ENCODE peak calls at places on chromosomes 1 and 21, in eight cellular contexts. One of them, this sample, is unnamed.

GRCh38 chr1:162011337-162012012 is 12.2 kb downstream of the OLFML2B start:
- DNase-seq in WTC11: no peak
- DNase-seq in lower leg skin: no peak
- DNase-seq in left ventricle myocardium inferior: peak
- DNase-seq in sigmoid colon: peak
- DNase-seq in epithelial cell of esophagus: no peak
- DNase-seq in IMR-90: no peak
- DNase-seq in ovary: no peak
- DNase-seq in this sample: no peak

GRCh38 chr1:215923129-215923824 is 356.2 kb downstream of the KCTD3 start:
- DNase-seq in WTC11: no peak
- DNase-seq in lower leg skin: no peak
- DNase-seq in left ventricle myocardium inferior: no peak
- DNase-seq in sigmoid colon: no peak
- DNase-seq in epithelial cell of esophagus: peak
- DNase-seq in IMR-90: peak
- DNase-seq in ovary: no peak
- DNase-seq in this sample: no peak

GRCh38 chr1:22551591-22552370 is 11.5 kb upstream of the EPHA8 start:
- DNase-seq in WTC11: no peak
- DNase-seq in lower leg skin: no peak
- DNase-seq in left ventricle myocardium inferior: no peak
- DNase-seq in sigmoid colon: no peak
- DNase-seq in epithelial cell of esophagus: no peak
- DNase-seq in IMR-90: no peak
- DNase-seq in ovary: no peak
- DNase-seq in this sample: no peak

GRCh38 chr1:241738710-241739109 is 86.6 kb downstream of the WDR64 start:
- DNase-seq in WTC11: no peak
- DNase-seq in lower leg skin: no peak
- DNase-seq in left ventricle myocardium inferior: no peak
- DNase-seq in sigmoid colon: no peak
- DNase-seq in epithelial cell of esophagus: no peak
- DNase-seq in IMR-90: no peak
- DNase-seq in ovary: no peak
- DNase-seq in this sample: no peak

GRCh38 chr1:176843352-176844297 is 320.9 kb downstream of the ASTN1 start:
- DNase-seq in WTC11: peak
- DNase-seq in lower leg skin: no peak
- DNase-seq in left ventricle myocardium inferior: no peak
- DNase-seq in sigmoid colon: no peak
- DNase-seq in epithelial cell of esophagus: peak
- DNase-seq in IMR-90: peak
- DNase-seq in ovary: no peak
- DNase-seq in this sample: peak

GRCh38 chr1:205082431-205082830 is 1.8 kb downstream of the TMEM81 start:
- DNase-seq in WTC11: no peak
- DNase-seq in lower leg skin: no peak
- DNase-seq in left ventricle myocardium inferior: no peak
- DNase-seq in sigmoid colon: no peak
- DNase-seq in epithelial cell of esophagus: no peak
- DNase-seq in IMR-90: no peak
- DNase-seq in ovary: no peak
- DNase-seq in this sample: no peak

GRCh38 chr1:82597620-82598019 is 796.9 kb downstream of the ADGRL2 start:
- DNase-seq in WTC11: no peak
- DNase-seq in lower leg skin: no peak
- DNase-seq in left ventricle myocardium inferior: no peak
- DNase-seq in sigmoid colon: no peak
- DNase-seq in epithelial cell of esophagus: no peak
- DNase-seq in IMR-90: no peak
- DNase-seq in ovary: no peak
- DNase-seq in this sample: no peak

GRCh38 chr1:202210370-202210769 is 16.8 kb downstream of the LGR6 start:
- DNase-seq in WTC11: peak
- DNase-seq in lower leg skin: no peak
- DNase-seq in left ventricle myocardium inferior: no peak
- DNase-seq in sigmoid colon: no peak
- DNase-seq in epithelial cell of esophagus: peak
- DNase-seq in IMR-90: peak
- DNase-seq in ovary: no peak
- DNase-seq in this sample: no peak

GRCh38 chr21:45768741-45769049 is 125.2 kb downstream of the PCBP3 start:
- DNase-seq in WTC11: no peak
- DNase-seq in lower leg skin: no peak
- DNase-seq in left ventricle myocardium inferior: no peak
- DNase-seq in sigmoid colon: no peak
- DNase-seq in epithelial cell of esophagus: no peak
- DNase-seq in IMR-90: no peak
- DNase-seq in ovary: no peak
- DNase-seq in this sample: no peak

GRCh38 chr1:160428655-160429054 is 28.3 kb downstream of the VANGL2 start:
- DNase-seq in WTC11: peak
- DNase-seq in lower leg skin: no peak
- DNase-seq in left ventricle myocardium inferior: no peak
- DNase-seq in sigmoid colon: no peak
- DNase-seq in epithelial cell of esophagus: peak
- DNase-seq in IMR-90: peak
- DNase-seq in ovary: peak
- DNase-seq in this sample: no peak

DNA sequence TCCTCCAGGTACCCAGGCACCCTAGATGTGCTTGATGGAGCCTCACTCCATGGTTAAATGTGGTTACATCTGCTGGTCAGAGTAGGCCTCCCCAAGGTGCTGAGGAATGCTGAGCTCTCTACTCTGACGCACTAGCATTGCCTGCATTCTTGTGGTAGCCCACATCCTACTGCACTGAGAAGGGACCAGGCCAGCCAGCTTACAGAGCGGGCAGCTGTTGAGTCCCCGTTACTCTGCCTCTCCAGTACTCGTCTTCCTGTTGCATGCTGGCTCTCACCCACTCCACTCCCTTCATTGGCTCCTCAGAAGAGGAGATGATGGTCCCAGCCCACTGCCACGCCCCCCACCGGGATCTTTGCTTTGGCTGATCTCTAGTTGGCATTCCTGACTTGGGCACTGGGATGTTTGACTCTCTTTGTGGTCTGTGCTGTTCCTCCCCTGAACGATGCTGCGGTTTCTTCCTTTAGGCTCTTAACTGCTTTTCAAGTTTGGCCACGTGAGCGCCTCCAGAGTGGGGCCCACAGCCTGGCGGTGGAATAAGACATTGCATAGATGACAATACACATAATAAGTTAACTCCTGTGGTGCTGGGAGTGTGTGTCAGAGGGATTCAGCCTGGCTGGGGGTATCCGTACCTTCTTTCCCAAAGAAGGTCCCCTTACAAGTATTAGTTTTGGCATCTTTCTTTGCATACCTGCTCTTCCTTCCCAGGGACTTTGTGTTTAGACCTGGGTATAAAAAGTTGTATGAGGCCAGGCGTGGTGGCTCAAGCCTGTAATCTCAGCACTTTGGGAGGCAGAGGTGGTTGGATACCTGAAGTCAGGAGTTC is 18.6 kb downstream of the AZIN2 start:
- DNase-seq in WTC11: peak
- DNase-seq in lower leg skin: peak
- DNase-seq in left ventricle myocardium inferior: no peak
- DNase-seq in sigmoid colon: no peak
- DNase-seq in epithelial cell of esophagus: peak
- DNase-seq in IMR-90: peak
- DNase-seq in ovary: no peak
- DNase-seq in this sample: peak
- TF ChIP-seq CTCF in WTC11: no peak
- TF ChIP-seq CTCF in lower leg skin: no peak
- TF ChIP-seq CTCF in left ventricle myocardium inferior: no peak
- TF ChIP-seq CTCF in sigmoid colon: no peak
- TF ChIP-seq CTCF in epithelial cell of esophagus: peak
- TF ChIP-seq CTCF in IMR-90: peak
- TF ChIP-seq CTCF in ovary: no peak
- TF ChIP-seq CTCF in this sample: peak

DNA sequence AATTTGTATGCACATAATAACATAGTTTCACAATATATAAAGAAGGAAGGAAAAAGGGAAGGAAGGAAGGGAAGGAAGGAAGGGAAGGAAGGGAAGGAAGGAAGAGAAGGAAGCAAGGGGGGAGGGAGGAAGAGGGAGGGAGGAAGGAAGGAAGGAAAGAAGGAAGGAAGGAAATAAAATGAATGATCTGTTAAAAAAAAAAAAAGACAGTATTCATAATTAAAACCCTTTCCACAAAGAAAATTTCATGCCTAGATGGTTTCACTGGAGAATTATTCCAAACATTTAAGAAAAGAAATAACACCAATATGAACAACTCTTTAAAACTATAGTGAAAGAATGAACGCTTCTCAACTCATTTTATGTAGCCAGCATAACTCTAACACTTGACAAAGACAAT is 44.8 kb downstream of the CDKN2C start:
- DNase-seq in WTC11: no peak
- DNase-seq in lower leg skin: no peak
- DNase-seq in left ventricle myocardium inferior: no peak
- DNase-seq in sigmoid colon: no peak
- DNase-seq in epithelial cell of esophagus: no peak
- DNase-seq in IMR-90: no peak
- DNase-seq in ovary: no peak
- DNase-seq in this sample: no peak
- TF ChIP-seq CTCF in WTC11: no peak
- TF ChIP-seq CTCF in lower leg skin: no peak
- TF ChIP-seq CTCF in left ventricle myocardium inferior: no peak
- TF ChIP-seq CTCF in sigmoid colon: no peak
- TF ChIP-seq CTCF in epithelial cell of esophagus: no peak
- TF ChIP-seq CTCF in IMR-90: no peak
- TF ChIP-seq CTCF in ovary: no peak
- TF ChIP-seq CTCF in this sample: no peak

GRCh38 chr1:53470584-53470983 is 11.4 kb downstream of the DMRTB1 start:
- DNase-seq in WTC11: no peak
- DNase-seq in lower leg skin: no peak
- DNase-seq in left ventricle myocardium inferior: no peak
- DNase-seq in sigmoid colon: no peak
- DNase-seq in epithelial cell of esophagus: no peak
- DNase-seq in IMR-90: no peak
- DNase-seq in ovary: no peak
- DNase-seq in this sample: no peak

GRCh38 chr1:53476579-53476978 is 17.4 kb downstream of the DMRTB1 start:
- DNase-seq in WTC11: no peak
- DNase-seq in lower leg skin: no peak
- DNase-seq in left ventricle myocardium inferior: no peak
- DNase-seq in sigmoid colon: no peak
- DNase-seq in epithelial cell of esophagus: no peak
- DNase-seq in IMR-90: no peak
- DNase-seq in ovary: no peak
- DNase-seq in this sample: no peak

GRCh38 chr1:53471000-53471399 is 11.8 kb downstream of the DMRTB1 start:
- DNase-seq in WTC11: no peak
- DNase-seq in lower leg skin: no peak
- DNase-seq in left ventricle myocardium inferior: no peak
- DNase-seq in sigmoid colon: no peak
- DNase-seq in epithelial cell of esophagus: no peak
- DNase-seq in IMR-90: no peak
- DNase-seq in ovary: no peak
- DNase-seq in this sample: no peak

GRCh38 chr1:53475661-53476060 is 16.5 kb downstream of the DMRTB1 start:
- DNase-seq in WTC11: no peak
- DNase-seq in lower leg skin: no peak
- DNase-seq in left ventricle myocardium inferior: no peak
- DNase-seq in sigmoid colon: no peak
- DNase-seq in epithelial cell of esophagus: no peak
- DNase-seq in IMR-90: no peak
- DNase-seq in ovary: no peak
- DNase-seq in this sample: no peak

DNA sequence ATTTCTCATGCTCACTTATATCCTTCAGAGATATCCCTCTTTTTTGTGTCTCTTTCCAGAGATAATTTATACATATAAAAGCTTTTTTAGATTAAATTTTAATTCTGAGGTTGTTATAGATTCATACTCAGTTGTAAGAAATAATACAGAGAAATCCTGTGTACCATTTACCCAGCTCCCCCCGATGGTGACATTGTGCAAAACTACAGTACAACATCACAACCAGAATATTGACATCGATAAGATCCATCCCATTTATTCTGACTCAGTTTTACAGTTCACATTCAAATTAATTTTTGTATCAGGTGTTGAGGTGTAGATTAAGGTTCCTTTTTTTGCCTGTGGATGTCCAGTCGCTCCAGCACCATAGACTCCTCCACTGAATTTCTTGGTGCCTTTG is 14.3 kb downstream of the DMRTB1 start:
- DNase-seq in WTC11: no peak
- DNase-seq in lower leg skin: no peak
- DNase-seq in left ventricle myocardium inferior: no peak
- DNase-seq in sigmoid colon: no peak
- DNase-seq in epithelial cell of esophagus: peak
- DNase-seq in IMR-90: peak
- DNase-seq in ovary: no peak
- DNase-seq in this sample: no peak
- TF ChIP-seq CTCF in WTC11: no peak
- TF ChIP-seq CTCF in lower leg skin: no peak
- TF ChIP-seq CTCF in left ventricle myocardium inferior: no peak
- TF ChIP-seq CTCF in sigmoid colon: no peak
- TF ChIP-seq CTCF in epithelial cell of esophagus: peak
- TF ChIP-seq CTCF in IMR-90: peak
- TF ChIP-seq CTCF in ovary: no peak
- TF ChIP-seq CTCF in this sample: no peak

GRCh38 chr1:31678681-31679080 is 25.1 kb downstream of the COL16A1 start:
- DNase-seq in WTC11: no peak
- DNase-seq in lower leg skin: no peak
- DNase-seq in left ventricle myocardium inferior: no peak
- DNase-seq in sigmoid colon: no peak
- DNase-seq in epithelial cell of esophagus: no peak
- DNase-seq in IMR-90: no peak
- DNase-seq in ovary: no peak
- DNase-seq in this sample: no peak

GRCh38 chr1:31679091-31679490 is 24.7 kb downstream of the COL16A1 start:
- DNase-seq in WTC11: no peak
- DNase-seq in lower leg skin: no peak
- DNase-seq in left ventricle myocardium inferior: no peak
- DNase-seq in sigmoid colon: no peak
- DNase-seq in epithelial cell of esophagus: no peak
- DNase-seq in IMR-90: no peak
- DNase-seq in ovary: no peak
- DNase-seq in this sample: no peak

GRCh38 chr1:31679676-31680230 is 24.1 kb downstream of the COL16A1 start:
- DNase-seq in WTC11: no peak
- DNase-seq in lower leg skin: no peak
- DNase-seq in left ventricle myocardium inferior: no peak
- DNase-seq in sigmoid colon: no peak
- DNase-seq in epithelial cell of esophagus: no peak
- DNase-seq in IMR-90: no peak
- DNase-seq in ovary: no peak
- DNase-seq in this sample: no peak

GRCh38 chr1:31683997-31684396 is 19.8 kb downstream of the COL16A1 start:
- DNase-seq in WTC11: peak
- DNase-seq in lower leg skin: no peak
- DNase-seq in left ventricle myocardium inferior: no peak
- DNase-seq in sigmoid colon: no peak
- DNase-seq in epithelial cell of esophagus: no peak
- DNase-seq in IMR-90: no peak
- DNase-seq in ovary: no peak
- DNase-seq in this sample: no peak

DNA sequence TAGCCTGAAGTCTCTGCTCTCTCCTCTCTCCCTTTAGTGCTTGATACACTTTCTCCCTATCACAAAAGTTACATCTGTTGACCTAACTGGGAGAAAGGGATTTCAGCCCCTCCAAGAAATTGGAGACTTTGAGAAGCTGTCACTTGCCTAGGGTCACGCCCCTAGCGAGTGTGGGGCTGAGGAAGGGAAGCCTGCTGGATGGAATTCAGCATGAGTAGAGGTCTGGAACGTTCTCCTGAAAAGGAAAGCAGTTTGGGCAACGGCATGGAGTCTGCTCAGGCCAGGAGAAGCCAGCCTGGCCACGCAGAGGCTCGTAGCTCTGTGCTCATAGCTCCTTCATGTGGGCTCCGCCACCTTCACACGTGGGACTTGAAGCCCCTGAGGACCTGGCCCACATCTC is 22.4 kb downstream of the COL16A1 start:
- DNase-seq in WTC11: no peak
- DNase-seq in lower leg skin: no peak
- DNase-seq in left ventricle myocardium inferior: no peak
- DNase-seq in sigmoid colon: no peak
- DNase-seq in epithelial cell of esophagus: no peak
- DNase-seq in IMR-90: no peak
- DNase-seq in ovary: no peak
- DNase-seq in this sample: no peak
- TF ChIP-seq CTCF in WTC11: no peak
- TF ChIP-seq CTCF in lower leg skin: no peak
- TF ChIP-seq CTCF in left ventricle myocardium inferior: no peak
- TF ChIP-seq CTCF in sigmoid colon: no peak
- TF ChIP-seq CTCF in epithelial cell of esophagus: no peak
- TF ChIP-seq CTCF in IMR-90: no peak
- TF ChIP-seq CTCF in ovary: no peak
- TF ChIP-seq CTCF in this sample: peak

This sample was measured in tibial artery.